ENCODE peak calls at places on chromosome 12, in nine cellular contexts. K is IMR-90, H is stomach, Q is transverse colon, W is GM12878, E is K562, M is uterus, I is heart left ventricle, O is GM12891. F is an unnamed sample.

GRCh38 chr12:46049665-46050064 is 59.3 kb upstream of the SCAF11 start:
- DNase-seq in K (no peak), H (no peak), Q (no peak), W (no peak), E (no peak), M (no peak), I (no peak), O (no peak), F (no peak)

GRCh38 chr12:25767613-25768012 is 190.9 kb upstream of the RASSF8 start:
- DNase-seq in K (peak), H (no peak), Q (no peak), W (no peak), E (no peak), M (no peak), I (no peak), O (no peak), F (no peak)

GRCh38 chr12:79019672-79020071 is 155.1 kb downstream of the SYT1 start:
- DNase-seq in K (no peak), H (no peak), Q (no peak), W (peak), E (no peak), M (no peak), I (no peak), O (no peak), F (no peak)

GRCh38 chr12:92556141-92556540 is 146.6 kb upstream of the PLEKHG7 start:
- DNase-seq in K (no peak), H (no peak), Q (no peak), W (no peak), E (no peak), M (no peak), I (no peak), O (no peak), F (no peak)

GRCh38 chr12:25266522-25266921 is 15.8 kb upstream of the KRAS start:
- DNase-seq in K (peak), H (no peak), Q (no peak), W (no peak), E (no peak), M (no peak), I (no peak), O (no peak), F (no peak)

GRCh38 chr12:89243786-89244185 is 108.5 kb downstream of the DUSP6 start:
- DNase-seq in K (peak), H (no peak), Q (no peak), W (no peak), E (no peak), M (no peak), I (no peak), O (no peak), F (peak)

GRCh38 chr12:80598004-80598606 is 109.3 kb upstream of the MYF6 start:
- DNase-seq in K (peak), H (no peak), Q (no peak), W (no peak), E (no peak), M (no peak), I (no peak), O (no peak), F (no peak)

GRCh38 chr12:51172515-51173431 is at the start of gene TFCP2:
- DNase-seq in K (peak), H (peak), Q (peak), W (peak), E (peak), M (peak), I (peak), O (peak), F (peak)

GRCh38 chr12:109428038-109428629 is 49.0 kb downstream of the KCTD10 start:
- DNase-seq in K (peak), H (peak), Q (peak), W (no peak), E (peak), M (peak), I (peak), O (peak), F (peak)

GRCh38 chr12:99259040-99259934 is 388.3 kb upstream of the GARIN6 start:
- DNase-seq in K (no peak), H (no peak), Q (no peak), W (no peak), E (no peak), M (no peak), I (peak), O (no peak), F (peak)

GRCh38 chr12:99257672-99258071 is 389.9 kb upstream of the GARIN6 start:
- DNase-seq in K (no peak), H (no peak), Q (no peak), W (no peak), E (no peak), M (no peak), I (no peak), O (no peak), F (no peak)

GRCh38 chr12:99265648-99266047 is 381.9 kb upstream of the GARIN6 start:
- DNase-seq in K (no peak), H (no peak), Q (no peak), W (no peak), E (no peak), M (no peak), I (no peak), O (no peak), F (no peak)

GRCh38 chr12:99261256-99261655 is 386.3 kb upstream of the GARIN6 start:
- DNase-seq in K (no peak), H (no peak), Q (no peak), W (no peak), E (no peak), M (no peak), I (no peak), O (no peak), F (no peak)

GRCh38 chr12:99260597-99260996 is 387.0 kb upstream of the GARIN6 start:
- DNase-seq in K (no peak), H (no peak), Q (no peak), W (no peak), E (no peak), M (no peak), I (no peak), O (no peak), F (no peak)
- TF ChIP-seq POLR2A in K (no peak), H (no peak), Q (no peak), W (no peak), E (no peak), M (no peak), I (no peak), O (no peak), F (no peak)

DNA sequence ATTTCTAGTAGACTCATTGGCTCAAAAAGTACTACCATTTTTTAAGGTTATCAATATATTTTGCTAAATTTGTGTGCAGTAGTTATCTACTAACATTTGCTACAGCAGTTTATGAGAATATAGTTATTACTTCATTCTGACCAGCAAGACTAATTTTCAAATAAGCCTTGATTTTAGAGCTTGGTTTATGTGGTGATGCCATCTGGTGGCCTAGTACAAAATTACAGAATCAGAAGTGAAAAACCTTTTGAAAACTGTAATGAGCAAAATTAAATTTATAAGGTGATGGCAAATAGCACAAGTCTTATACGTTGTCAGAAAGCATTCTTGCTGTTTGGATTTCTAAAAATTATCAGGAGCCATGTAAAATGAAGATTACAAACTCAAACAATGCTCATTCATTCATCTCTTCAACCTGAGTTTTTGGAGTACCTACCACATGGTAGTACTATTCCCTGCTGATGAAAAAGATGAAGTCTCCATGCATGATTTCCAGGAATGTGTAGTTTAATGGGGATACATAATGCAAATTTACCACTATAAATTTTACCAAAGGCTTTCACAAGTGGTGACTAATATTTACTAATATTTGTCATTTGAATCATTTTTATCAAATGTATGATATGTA is 51.0 kb downstream of the MAGOHB start:
- DNase-seq in K (peak), H (no peak), Q (no peak), W (no peak), E (peak), M (no peak), I (no peak), O (no peak), F (peak)
- TF ChIP-seq POLR2A in K (no peak), H (no peak), Q (no peak), W (no peak), E (no peak), M (no peak), I (no peak), O (no peak), F (no peak)

GRCh38 chr12:98295681-98296080 is 219.7 kb upstream of the TMPO start:
- DNase-seq in K (no peak), H (no peak), Q (no peak), W (no peak), E (no peak), M (no peak), I (no peak), O (no peak), F (no peak)

GRCh38 chr12:98297557-98297956 is 217.8 kb upstream of the TMPO start:
- DNase-seq in K (no peak), H (no peak), Q (no peak), W (no peak), E (no peak), M (no peak), I (no peak), O (no peak), F (no peak)

GRCh38 chr12:98296462-98297079 is 218.8 kb upstream of the TMPO start:
- DNase-seq in K (no peak), H (no peak), Q (no peak), W (no peak), E (no peak), M (no peak), I (no peak), O (no peak), F (no peak)

GRCh38 chr12:98294426-98294825 is 221.0 kb upstream of the TMPO start:
- DNase-seq in K (no peak), H (no peak), Q (no peak), W (no peak), E (no peak), M (no peak), I (no peak), O (no peak), F (no peak)

GRCh38 chr12:98291828-98292227 is 223.6 kb upstream of the TMPO start:
- DNase-seq in K (no peak), H (no peak), Q (no peak), W (no peak), E (no peak), M (no peak), I (no peak), O (no peak), F (no peak)
- TF ChIP-seq POLR2A in K (no peak), H (no peak), Q (no peak), W (no peak), E (no peak), M (no peak), I (no peak), O (no peak), F (no peak)

GRCh38 chr12:10722502-10722904 is 620 bp downstream of the YBX3 start:
- DNase-seq in K (peak), H (peak), Q (peak), W (no peak), E (peak), M (peak), I (peak), O (peak), F (peak)

GRCh38 chr12:10720974-10721565 is 2.1 kb downstream of the YBX3 start:
- DNase-seq in K (no peak), H (no peak), Q (no peak), W (no peak), E (no peak), M (no peak), I (no peak), O (no peak), F (peak)

GRCh38 chr12:10722905-10723866 is at the start of gene YBX3:
- DNase-seq in K (peak), H (peak), Q (peak), W (no peak), E (peak), M (peak), I (peak), O (peak), F (peak)

GRCh38 chr12:10719482-10719881 is 3.6 kb downstream of the YBX3 start:
- DNase-seq in K (no peak), H (no peak), Q (no peak), W (no peak), E (no peak), M (no peak), I (no peak), O (no peak), F (no peak)

DNA sequence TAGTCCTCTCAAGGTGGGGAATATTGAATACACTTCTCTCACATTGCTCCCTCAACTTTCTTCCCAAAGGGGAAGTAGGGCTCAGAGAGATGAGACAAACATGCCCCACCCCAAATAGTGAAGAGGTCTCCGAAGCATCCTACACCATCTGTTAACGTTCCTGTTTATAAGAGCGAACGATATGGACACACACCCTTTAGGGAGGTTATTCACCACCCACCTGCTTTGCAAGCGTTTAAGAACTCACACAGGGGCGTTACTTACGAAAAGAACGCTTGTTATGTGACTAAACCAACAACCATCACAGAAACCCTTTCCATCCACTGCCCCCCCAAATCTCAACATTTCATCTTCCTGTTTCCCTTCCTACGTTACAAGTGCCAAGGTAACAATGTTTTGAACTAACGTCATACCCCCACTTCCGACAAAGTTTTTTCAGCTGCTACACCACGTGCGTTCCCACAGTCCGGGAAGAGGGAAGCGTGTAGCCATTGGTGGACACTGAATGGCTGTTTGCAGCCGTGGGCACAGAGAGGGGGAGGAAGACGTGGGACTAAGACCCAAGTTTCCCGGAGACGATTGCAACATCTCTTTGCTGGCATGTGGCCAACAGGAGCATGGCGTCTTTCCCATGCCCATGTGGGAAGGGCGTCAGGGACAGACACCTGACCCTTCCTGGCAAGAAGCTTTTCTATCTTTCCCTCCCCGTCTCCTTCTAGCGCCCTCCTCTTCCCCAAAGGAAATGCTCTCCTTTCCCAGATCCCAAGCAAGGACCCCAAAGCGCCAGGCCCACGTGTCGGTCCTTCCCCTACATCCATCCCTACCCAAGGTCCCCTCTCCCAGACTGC is 1.2 kb downstream of the YBX3 start:
- DNase-seq in K (peak), H (peak), Q (peak), W (peak), E (peak), M (peak), I (peak), O (peak), F (peak)
- TF ChIP-seq POLR2A in K (peak), H (no peak), Q (peak), W (peak), E (peak), M (peak), I (no peak), O (peak), F (peak)

GRCh38 chr12:30795660-30796507 is 41.1 kb upstream of the CAPRIN2 start:
- DNase-seq in K (peak), H (peak), Q (peak), W (no peak), E (peak), M (peak), I (peak), O (peak), F (peak)
- TF ChIP-seq POLR2A in K (peak), H (no peak), Q (no peak), W (no peak), E (no peak), M (no peak), I (no peak), O (no peak), F (peak)

GRCh38 chr12:2598001-2598400 is 196.8 kb upstream of the FKBP4 start:
- DNase-seq in K (no peak), H (no peak), Q (no peak), W (no peak), E (no peak), M (no peak), I (no peak), O (no peak), F (no peak)

GRCh38 chr12:2596441-2596840 is 198.3 kb upstream of the FKBP4 start:
- DNase-seq in K (no peak), H (no peak), Q (no peak), W (no peak), E (no peak), M (no peak), I (no peak), O (no peak), F (no peak)

GRCh38 chr12:2588345-2588744 is 206.4 kb upstream of the FKBP4 start:
- DNase-seq in K (no peak), H (no peak), Q (no peak), W (no peak), E (no peak), M (no peak), I (no peak), O (no peak), F (peak)

GRCh38 chr12:2589381-2589780 is 205.4 kb upstream of the FKBP4 start:
- DNase-seq in K (no peak), H (no peak), Q (no peak), W (no peak), E (no peak), M (no peak), I (no peak), O (no peak), F (no peak)

DNA sequence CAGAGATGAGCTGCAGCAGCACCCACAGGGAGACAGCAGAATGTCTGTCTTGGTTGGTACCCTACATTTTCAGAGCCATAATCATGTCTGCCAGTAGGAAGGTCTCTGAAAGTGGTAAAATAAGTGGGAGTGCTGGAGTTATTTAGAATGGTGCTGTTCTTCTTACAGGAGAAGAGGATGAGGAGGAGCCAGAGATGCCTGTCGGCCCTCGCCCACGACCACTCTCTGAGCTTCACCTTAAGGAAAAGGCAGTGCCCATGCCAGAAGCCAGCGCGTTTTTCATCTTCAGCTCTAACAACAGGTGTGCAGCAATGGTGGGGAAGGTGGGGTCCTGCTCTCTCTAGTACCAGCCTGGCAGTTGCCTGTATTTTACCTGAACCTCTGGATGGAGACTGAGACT is 201.7 kb upstream of the FKBP4 start:
- DNase-seq in K (no peak), H (no peak), Q (no peak), W (no peak), E (no peak), M (no peak), I (no peak), O (no peak), F (no peak)
- TF ChIP-seq POLR2A in K (no peak), H (no peak), Q (no peak), W (no peak), E (no peak), M (no peak), I (no peak), O (no peak), F (no peak)

DNA sequence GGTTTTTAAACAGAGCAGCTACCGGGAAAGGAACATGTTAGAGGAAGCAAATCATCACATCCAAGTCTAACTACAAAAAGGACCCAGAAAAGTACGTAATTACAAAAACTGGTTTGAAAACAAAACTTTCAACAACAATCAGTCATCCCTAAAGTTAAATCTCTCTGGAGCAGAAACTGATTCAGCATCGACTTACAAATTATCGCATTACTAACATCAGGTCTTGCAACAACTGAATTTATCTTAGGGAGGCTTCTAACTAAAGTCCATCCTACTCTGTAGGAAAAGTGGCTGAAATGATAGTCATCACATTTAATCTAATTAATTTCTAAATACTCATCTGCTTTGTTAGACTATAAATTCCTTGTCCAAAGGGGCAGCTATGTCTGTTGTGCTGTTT is 136.9 kb downstream of the MED13L start:
- DNase-seq in K (no peak), H (no peak), Q (no peak), W (no peak), E (no peak), M (no peak), I (no peak), O (no peak), F (no peak)
- TF ChIP-seq POLR2A in K (no peak), H (no peak), Q (no peak), W (no peak), E (no peak), M (no peak), I (no peak), O (no peak), F (no peak)

GRCh38 chr12:132617135-132617701 is 1.4 kb upstream of the P2RX2 start:
- DNase-seq in K (no peak), H (no peak), Q (no peak), W (no peak), E (no peak), M (no peak), I (no peak), O (no peak), F (no peak)
- TF ChIP-seq POLR2A in K (no peak), H (no peak), Q (no peak), W (no peak), E (no peak), M (no peak), I (no peak), O (no peak), F (no peak)

GRCh38 chr12:91239497-91239896 is 56.9 kb upstream of the DCN start:
- DNase-seq in K (no peak), H (no peak), Q (no peak), W (no peak), E (no peak), M (no peak), I (no peak), O (no peak), F (no peak)
- TF ChIP-seq POLR2A in K (no peak), H (no peak), Q (no peak), W (no peak), E (no peak), M (no peak), I (no peak), O (no peak), F (no peak)

DNA sequence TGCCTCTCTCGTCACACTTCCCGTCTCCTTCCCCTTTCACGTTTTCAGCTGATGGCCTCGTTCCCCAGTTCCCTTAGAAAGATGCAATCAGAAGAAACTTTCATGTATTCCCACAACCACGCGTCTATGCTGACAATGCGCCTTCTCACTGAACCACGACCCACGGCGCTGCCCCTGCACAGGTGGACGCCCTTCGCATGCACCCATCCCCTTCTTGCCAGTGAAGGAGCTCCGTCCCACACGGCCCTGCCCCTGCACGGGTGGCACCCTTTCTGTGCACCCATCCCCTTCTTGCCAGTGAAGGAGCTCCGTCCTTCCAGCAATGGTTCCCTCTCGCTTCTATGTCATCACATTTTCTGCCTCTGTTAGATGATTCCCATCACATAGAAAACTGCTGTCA is 340.0 kb upstream of the FKBP4 start:
- DNase-seq in K (no peak), H (no peak), Q (no peak), W (no peak), E (no peak), M (no peak), I (no peak), O (no peak), F (no peak)
- TF ChIP-seq POLR2A in K (no peak), H (no peak), Q (no peak), W (no peak), E (no peak), M (no peak), I (no peak), O (no peak), F (no peak)